ENCODE peak calls at places on chromosomes 11 and 22, in six cellular contexts. B is NCI-H446; M is LHCN-M2; I is NCI-H1436; L is GM20000; R is activated effector memory CD4-positive, alpha-beta T cell treated with anti-CD3 and anti-CD28 coated beads, Interleukin-2, amount 50 U/mL, for 16 hours. C is an unnamed sample.

GRCh38 chr22:19568337-19569311 is 44.4 kb upstream of the CLDN5 start:
- DNase-seq in M (peak), B (no peak), R (no peak), L (no peak), I (no peak), C (peak)

GRCh38 chr11:69890476-69890875 is 71.3 kb upstream of the FGF3 start:
- DNase-seq in B (no peak), R (no peak), L (no peak), I (no peak), M (no peak), C (no peak)

GRCh38 chr11:35689081-35689996 is 26.8 kb downstream of the TRIM44 start:
- DNase-seq in L (no peak), B (no peak), R (no peak), I (no peak), M (no peak), C (no peak)

GRCh38 chr11:12642040-12642439 is 32.2 kb upstream of the TEAD1 start:
- DNase-seq in L (no peak), B (no peak), M (peak), R (no peak), I (no peak), C (peak)

GRCh38 chr11:9461760-9462134 is 935 bp downstream of the ZNF143 start:
- DNase-seq in R (no peak), B (peak), I (no peak), L (no peak), M (peak), C (peak)

GRCh38 chr22:43531651-43532050 is 119.8 kb downstream of the MPPED1 start:
- DNase-seq in R (no peak), I (no peak), M (no peak), L (no peak), B (no peak), C (no peak)

GRCh38 chr11:2445107-2445947 is 519 bp downstream of the KCNQ1 start:
- DNase-seq in I (no peak), R (peak), B (no peak), M (no peak), L (no peak), C (no peak)

GRCh38 chr11:124897681-124898680 is at the start of gene ROBO4:
- DNase-seq in B (no peak), L (no peak), M (peak), I (no peak), R (no peak), C (peak)

GRCh38 chr11:66289548-66290331 is 797 bp upstream of the YIF1A start:
- DNase-seq in M (no peak), B (peak), I (no peak), R (peak), L (peak), C (no peak)

GRCh38 chr11:2821891-2822290 is 63.7 kb downstream of the CDKN1C start:
- DNase-seq in L (no peak), I (no peak), R (no peak), B (no peak), M (no peak), C (no peak)

GRCh38 chr22:36358533-36359171 is 29.1 kb downstream of the MYH9 start:
- DNase-seq in M (no peak), B (no peak), I (no peak), R (no peak), L (no peak), C (no peak)

GRCh38 chr11:67288452-67289225 is 464 bp upstream of the ANKRD13D start:
- DNase-seq in L (peak), I (peak), B (peak), R (peak), M (peak), C (peak)

C was measured in HCEC 1CT.